ENCODE peak calls at places on chromosomes 13 and 19, in five cellular contexts. Y, A, W, B and I are unnamed samples.

GRCh38 chr13:21608961-21609360 is 5.0 kb upstream of the MICU2 start:
- DNase-seq in Y (no peak), A (no peak), W (no peak), B (no peak), I (no peak)

GRCh38 chr13:66660013-66660804 is 569.9 kb downstream of the PCDH9 start:
- DNase-seq in Y (no peak), A (no peak), W (no peak), B (no peak), I (no peak)

GRCh38 chr13:26300140-26300539 is 46.2 kb downstream of the CDK8 start:
- DNase-seq in Y (peak; percentile 27), A (no peak), W (no peak), B (no peak), I (no peak)

GRCh38 chr19:18208098-18208951 is 4.5 kb upstream of the RAB3A start:
- DNase-seq in Y (peak; percentile 71), A (peak; percentile 88), W (no peak), B (no peak), I (no peak)

GRCh38 chr13:99909836-99910619 is 61.5 kb downstream of the ZIC5 start:
- DNase-seq in Y (no peak), A (no peak), W (no peak), B (no peak), I (no peak)

GRCh38 chr19:41702208-41702651 is 6.2 kb upstream of the CEACAM5 start:
- DNase-seq in Y (no peak), A (no peak), W (no peak), B (no peak), I (no peak)

GRCh38 chr13:57672168-57672567 is 40.6 kb downstream of the PCDH17 start:
- DNase-seq in Y (no peak), A (no peak), W (no peak), B (no peak), I (no peak)

GRCh38 chr19:37706052-37706605 is 13.4 kb downstream of the ZNF607 start:
- DNase-seq in Y (no peak), A (no peak), W (no peak), B (no peak), I (no peak)

GRCh38 chr19:33241530-33242101 is 16.0 kb upstream of the SLC7A10 start:
- DNase-seq in Y (peak; percentile 30), A (peak; percentile 72), W (no peak), B (no peak), I (no peak)

GRCh38 chr19:16888629-16889371 is at the start of gene F2RL3:
- DNase-seq in Y (peak; percentile 90), A (peak; percentile 71), W (no peak), B (no peak), I (peak; percentile 62)

GRCh38 chr19:21568816-21569496 is 63.6 kb downstream of the ZNF429 start:
- DNase-seq in Y (no peak), A (no peak), W (no peak), B (no peak), I (no peak)

GRCh38 chr13:101881593-101881992 is 429.1 kb downstream of the ITGBL1 start:
- DNase-seq in Y (no peak), A (no peak), W (no peak), B (no peak), I (no peak)

GRCh38 chr13:42526276-42526675 is 47.7 kb upstream of the TNFSF11 start:
- DNase-seq in Y (no peak), A (no peak), W (no peak), B (no peak), I (no peak)

GRCh38 chr19:46416077-46416709 is 2.8 kb upstream of the CCDC8 start:
- DNase-seq in Y (peak; percentile 98), A (peak; percentile 95), W (peak; percentile 59), B (no peak), I (no peak)

GRCh38 chr19:14450168-14450874 is 17.2 kb downstream of the PKN1 start:
- DNase-seq in Y (peak; percentile 98), A (peak; percentile 95), W (peak; percentile 33), B (no peak), I (peak; percentile 66)

GRCh38 chr13:39777527-39778061 is 122.1 kb downstream of the COG6 start:
- DNase-seq in Y (peak; percentile 1), A (no peak), W (no peak), B (no peak), I (no peak)

GRCh38 chr13:46176756-46177155 is 5.2 kb downstream of the LCP1 start:
- DNase-seq in Y (no peak), A (no peak), W (no peak), B (peak; percentile 79), I (no peak)

GRCh38 chr19:49133621-49134454 is 14.5 kb downstream of the PPFIA3 start:
- DNase-seq in Y (peak; percentile 81), A (peak; percentile 78), W (no peak), B (no peak), I (no peak)

GRCh38 chr19:44955500-44956439 is 590 bp downstream of the CLPTM1 start:
- DNase-seq in Y (peak; percentile 58), A (no peak), W (no peak), B (no peak), I (no peak)

GRCh38 chr13:30224732-30225131 is 82.6 kb downstream of the KATNAL1 start:
- DNase-seq in Y (no peak), A (no peak), W (no peak), B (no peak), I (no peak)

GRCh38 chr19:47074621-47075020 is 26.2 kb upstream of the TMEM160 start:
- DNase-seq in Y (no peak), A (no peak), W (no peak), B (no peak), I (no peak)

GRCh38 chr13:26579580-26579979 is 22.1 kb downstream of the WASF3 start:
- DNase-seq in Y (no peak), A (no peak), W (no peak), B (no peak), I (no peak)

DNA sequence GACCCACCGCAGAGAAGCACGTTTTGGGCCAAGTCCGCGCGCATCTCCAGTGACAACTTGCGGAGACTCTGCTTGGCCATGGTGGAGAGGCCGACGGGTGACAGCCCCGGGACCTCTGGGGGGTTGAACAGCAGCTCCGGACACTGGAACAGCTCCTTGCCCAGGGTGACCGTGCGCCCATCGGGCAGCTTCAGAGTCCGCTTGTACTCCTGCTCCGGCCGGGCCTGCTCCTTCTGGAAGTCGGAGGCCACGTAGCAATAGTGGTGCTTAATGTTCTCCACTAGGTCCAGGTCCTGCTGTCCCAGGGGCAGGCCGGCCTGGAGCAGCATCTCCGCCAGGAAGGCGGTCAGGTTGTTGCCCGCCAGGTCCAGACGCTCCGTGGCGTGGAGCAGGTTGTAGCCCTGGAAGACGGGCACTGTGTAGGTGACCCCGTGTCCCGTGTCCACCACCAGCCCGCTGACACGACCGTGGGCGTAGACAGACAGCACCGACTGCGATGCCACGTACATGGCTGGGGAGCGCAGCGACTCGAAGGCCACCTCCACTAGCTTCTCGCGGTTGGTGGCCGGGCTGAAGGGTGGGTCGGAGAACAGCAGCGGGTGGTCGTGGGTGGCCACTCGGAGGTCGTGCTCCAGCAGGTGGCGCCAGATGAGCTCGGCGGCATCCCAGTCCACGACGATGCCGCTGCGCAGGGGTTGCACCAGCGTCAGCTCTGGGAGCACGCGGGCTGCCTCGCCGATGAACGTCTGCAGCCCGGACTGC is 743 bp downstream of the ACTL9 start:
- DNase-seq in Y (peak; percentile 32), A (peak; percentile 61), W (no peak), B (no peak), I (no peak)
- TF ChIP-seq TAF1 in Y (no peak), A (no peak), W (no peak), B (no peak), I (no peak)

GRCh38 chr13:49858183-49858856 is 65.8 kb upstream of the KPNA3 start:
- DNase-seq in Y (no peak), A (no peak), W (peak; percentile 95), B (no peak), I (no peak)
- TF ChIP-seq TAF1 in Y (no peak), A (no peak), W (no peak), B (no peak), I (no peak)

DNA sequence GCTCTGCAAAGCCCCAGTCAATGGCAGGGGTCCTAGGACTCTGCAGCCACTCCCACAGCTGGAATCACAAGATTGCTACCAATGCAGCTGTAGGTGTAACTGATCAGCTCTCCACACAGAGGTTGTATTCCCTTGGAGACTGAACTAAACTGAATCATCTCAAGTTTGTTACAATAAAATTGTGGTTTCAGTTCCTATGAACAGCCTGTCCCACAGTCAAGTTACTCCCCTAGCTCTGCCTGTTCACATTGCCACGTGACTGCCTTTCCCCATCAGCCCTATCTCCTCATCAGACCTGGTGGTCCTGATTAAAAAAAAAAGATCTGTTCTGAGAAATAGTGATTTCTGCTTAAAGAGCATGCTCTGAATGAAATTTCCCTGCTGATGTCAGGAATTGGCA is 287.9 kb upstream of the NBEA start:
- DNase-seq in Y (no peak), A (no peak), W (no peak), B (no peak), I (no peak)
- TF ChIP-seq TAF1 in Y (no peak), A (no peak), W (no peak), B (no peak), I (no peak)

GRCh38 chr13:73421310-73421912 is 362.6 kb downstream of the KLF5 start:
- DNase-seq in Y (no peak), A (no peak), W (no peak), B (no peak), I (no peak)
- TF ChIP-seq TAF1 in Y (no peak), A (no peak), W (no peak), B (no peak), I (no peak)

DNA sequence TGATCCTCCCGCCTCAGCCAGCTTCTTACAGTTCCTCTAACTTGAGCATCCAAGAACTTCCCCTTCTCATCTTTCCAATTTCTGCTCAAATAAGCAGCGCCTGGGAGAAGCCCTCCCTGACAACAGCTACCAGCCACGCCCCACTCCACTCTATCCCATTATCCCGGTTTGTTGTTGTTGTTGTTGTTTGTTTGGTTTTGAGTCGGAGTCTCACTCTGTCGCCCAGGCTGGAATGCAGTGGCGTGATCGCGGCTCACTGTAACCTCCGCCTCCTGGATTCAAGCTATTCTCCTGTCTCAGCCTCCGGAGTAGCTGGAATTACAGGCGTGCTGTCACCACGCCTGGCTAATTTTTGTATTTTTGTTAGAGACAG is 822 bp upstream of the PTPRS start:
- DNase-seq in Y (no peak), A (no peak), W (no peak), B (no peak), I (no peak)
- TF ChIP-seq TAF1 in Y (no peak), A (no peak), W (no peak), B (no peak), I (no peak)

DNA sequence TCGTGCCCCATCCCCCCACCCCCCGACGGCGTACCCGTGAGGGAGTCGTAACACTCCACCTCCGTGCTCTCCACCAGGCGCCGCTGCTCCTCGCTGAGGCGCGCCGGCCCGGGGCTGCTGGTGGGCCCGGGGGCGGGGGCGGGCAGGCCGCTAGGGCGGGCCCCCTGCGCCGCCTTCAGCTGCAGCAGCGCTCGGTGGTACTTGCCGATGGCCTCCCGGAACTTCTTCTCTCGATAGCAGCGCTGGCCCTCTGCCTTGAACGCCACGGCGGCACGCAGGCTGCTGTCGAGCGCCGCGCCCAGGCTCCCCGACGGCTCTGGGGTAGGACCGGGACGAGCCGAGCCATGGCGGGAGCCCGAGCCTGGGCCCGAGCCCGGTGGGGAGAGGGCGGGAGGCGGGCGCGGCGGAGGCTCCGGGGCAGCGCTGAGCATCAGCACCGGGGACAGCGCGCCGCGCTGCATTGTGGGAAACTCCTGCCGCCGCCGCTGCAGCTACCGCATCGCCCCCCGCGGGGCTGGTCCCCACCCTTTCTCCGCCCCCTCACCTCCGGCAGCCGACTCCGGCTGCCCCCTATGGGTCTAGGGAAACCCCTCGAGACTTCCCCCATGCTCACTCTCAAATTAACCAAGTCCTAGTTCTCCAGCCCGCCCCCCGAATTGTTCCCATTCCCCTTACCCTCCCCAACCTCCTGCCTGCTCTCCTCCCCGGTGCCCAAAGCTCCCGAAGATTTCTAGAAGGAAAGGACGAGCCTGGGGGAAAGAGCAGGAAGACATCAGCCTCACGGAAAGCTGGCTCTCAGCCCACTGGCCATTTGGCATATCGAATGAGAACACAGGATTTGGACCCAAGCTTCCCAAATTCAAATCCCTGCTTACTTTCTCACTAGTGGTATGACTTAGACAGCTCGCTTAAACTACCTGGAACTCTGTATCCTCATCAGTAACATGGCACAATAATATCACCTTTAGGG is at the start of gene TTC9B:
- DNase-seq in Y (peak; percentile 71), A (peak; percentile 95), W (no peak), B (no peak), I (no peak)
- TF ChIP-seq TAF1 in Y (no peak), A (no peak), W (no peak), B (no peak), I (no peak)